ENCODE peak calls at places on chromosomes 1 and 21, in seven cellular contexts. S is CD8-positive, alpha-beta T cell; Y is spleen; O is sigmoid colon; P is kidney; I is astrocyte; Q is SK-N-SH. H is an unnamed sample.

GRCh38 chr1:64898107-64898861 is 68.1 kb downstream of the JAK1 start:
- DNase-seq in P (peak), Y (no peak), I (peak), S (peak), Q (no peak), O (peak), H (no peak)

GRCh38 chr21:43933146-43933673 is 68.2 kb downstream of the AGPAT3 start:
- DNase-seq in P (no peak), Q (no peak), I (no peak), O (no peak), Y (no peak), S (no peak), H (no peak)

GRCh38 chr1:172275478-172275877 is 145.0 kb upstream of the C1orf105 start:
- DNase-seq in P (no peak), I (no peak), Y (no peak), S (no peak), Q (no peak), O (no peak), H (no peak)

GRCh38 chr1:154810571-154810970 is 59.5 kb downstream of the KCNN3 start:
- DNase-seq in I (no peak), O (no peak), S (no peak), Y (no peak), Q (no peak), P (no peak), H (no peak)

GRCh38 chr1:117161887-117162286 is 40.3 kb upstream of the TRIM45 start:
- DNase-seq in Q (no peak), O (no peak), Y (no peak), P (no peak), I (no peak), S (no peak), H (no peak)

GRCh38 chr1:87100271-87100670 is 185.8 kb downstream of the HS2ST1 start:
- DNase-seq in I (no peak), O (no peak), S (no peak), Y (no peak), P (no peak), Q (no peak), H (no peak)

GRCh38 chr1:223312273-223312672 is 51.7 kb downstream of the SUSD4 start:
- DNase-seq in I (no peak), Q (no peak), P (no peak), S (no peak), O (no peak), Y (no peak), H (no peak)

GRCh38 chr1:3012511-3013291 is 8.6 kb upstream of the ACTRT2 start:
- DNase-seq in P (peak), O (peak), I (no peak), Y (peak), Q (peak), S (peak), H (peak)

GRCh38 chr1:223022641-223023473 is 120.2 kb downstream of the TLR5 start:
- DNase-seq in P (no peak), Y (no peak), S (no peak), I (no peak), Q (peak), O (no peak), H (peak)

GRCh38 chr1:173161510-173162221 is 45.5 kb downstream of the TNFSF4 start:
- DNase-seq in P (no peak), S (no peak), O (no peak), Q (no peak), Y (no peak), I (peak), H (no peak)

GRCh38 chr21:43283136-43283924 is 114.5 kb downstream of the CRYAA start:
- DNase-seq in P (peak), O (no peak), Q (no peak), S (no peak), I (no peak), Y (peak), H (no peak)

GRCh38 chr1:37666241-37666867 is 26.0 kb upstream of the CDCA8 start:
- DNase-seq in S (no peak), O (no peak), Q (no peak), I (no peak), P (no peak), Y (peak), H (no peak)

GRCh38 chr1:41816061-41816460 is 102.7 kb downstream of the HIVEP3 start:
- DNase-seq in Q (no peak), Y (no peak), I (no peak), P (no peak), S (no peak), O (no peak), H (no peak)

GRCh38 chr1:79041666-79042065 is 35.1 kb upstream of the ADGRL4 start:
- DNase-seq in I (peak), P (no peak), Y (no peak), S (no peak), Q (no peak), O (no peak), H (no peak)

GRCh38 chr1:26752519-26752918 is 35.2 kb upstream of the PIGV start:
- DNase-seq in Q (no peak), S (no peak), I (no peak), P (no peak), Y (no peak), O (no peak), H (no peak)

GRCh38 chr1:98761238-98761637 is 99.7 kb downstream of the SNX7 start:
- DNase-seq in Y (no peak), P (no peak), O (no peak), I (no peak), S (no peak), Q (no peak), H (peak)

GRCh38 chr1:245810789-245811337 is 656.1 kb downstream of the KIF26B start:
- DNase-seq in Y (no peak), I (no peak), P (no peak), O (no peak), S (no peak), Q (no peak), H (no peak)

GRCh38 chr1:46530791-46531409 is 20.5 kb downstream of the KNCN start:
- DNase-seq in I (no peak), P (no peak), S (no peak), O (no peak), Q (no peak), Y (no peak), H (no peak)

GRCh38 chr1:36411674-36412648 is 14.3 kb upstream of the LSM10 start:
- DNase-seq in P (no peak), O (no peak), I (peak), Y (no peak), Q (no peak), S (peak), H (no peak)

GRCh38 chr1:94125551-94126514 is 4.9 kb upstream of the ABCA4 start:
- DNase-seq in I (no peak), Y (no peak), O (no peak), S (no peak), Q (no peak), P (no peak), H (no peak)

GRCh38 chr21:37208741-37209225 is 58.4 kb downstream of the VPS26C start:
- DNase-seq in S (no peak), I (no peak), Y (no peak), Q (no peak), O (no peak), P (peak), H (no peak)

GRCh38 chr1:34113362-34113761 is 51.7 kb downstream of the CSMD2 start:
- DNase-seq in P (no peak), Q (no peak), Y (no peak), S (no peak), I (no peak), O (no peak), H (no peak)

GRCh38 chr1:162663589-162664030 is 31.3 kb downstream of the DDR2 start:
- DNase-seq in I (peak), S (no peak), O (peak), Y (no peak), P (no peak), Q (no peak), H (no peak)

GRCh38 chr1:219206350-219206749 is 32.7 kb downstream of the LYPLAL1 start:
- DNase-seq in I (no peak), Y (no peak), S (no peak), O (no peak), Q (peak), P (no peak), H (no peak)

GRCh38 chr1:108847464-108847863 is 9.4 kb downstream of the AKNAD1 start:
- DNase-seq in Y (no peak), I (no peak), Q (no peak), S (no peak), P (no peak), O (no peak), H (no peak)

GRCh38 chr21:25127007-25127406 is 480.3 kb downstream of the MRPL39 start:
- DNase-seq in Q (no peak), Y (no peak), S (no peak), P (no peak), O (no peak), I (no peak), H (no peak)

GRCh38 chr1:161676441-161676840 is 13.5 kb downstream of the FCGR2B start:
- DNase-seq in Y (no peak), S (no peak), Q (no peak), I (no peak), P (no peak), O (no peak), H (no peak)

GRCh38 chr1:87279966-87280535 is 48.6 kb upstream of the LMO4 start:
- DNase-seq in I (peak), S (no peak), O (no peak), Y (no peak), Q (no peak), P (no peak), H (no peak)

GRCh38 chr1:47618830-47619229 is 181.0 kb downstream of the FOXD2 start:
- DNase-seq in I (no peak), Y (no peak), S (peak), Q (no peak), O (no peak), P (no peak), H (no peak)

GRCh38 chr1:216726435-216726834 is 3.2 kb upstream of the ESRRG start:
- DNase-seq in S (no peak), Q (no peak), O (no peak), Y (no peak), I (no peak), P (no peak), H (no peak)

GRCh38 chr1:62625415-62625814 is 28.1 kb downstream of the ANGPTL3 start:
- DNase-seq in O (no peak), Q (no peak), P (no peak), Y (no peak), I (peak), S (no peak), H (no peak)

GRCh38 chr1:161164901-161165620 is 1.2 kb upstream of the PPOX start:
- DNase-seq in Q (no peak), Y (peak), O (no peak), S (no peak), I (no peak), P (peak), H (no peak)

GRCh38 chr1:16175610-16176553 is 20.0 kb upstream of the EPHA2 start:
- DNase-seq in O (peak), I (peak), P (peak), Q (peak), Y (no peak), S (no peak), H (no peak)

GRCh38 chr1:228081578-228082259 is 789 bp upstream of the ARF1 start:
- DNase-seq in I (no peak), O (no peak), Y (peak), P (no peak), Q (peak), S (no peak), H (no peak)

GRCh38 chr1:23420778-23421177 is 3.8 kb downstream of the TCEA3 start:
- DNase-seq in I (no peak), S (no peak), Q (no peak), O (no peak), P (no peak), Y (no peak), H (no peak)

GRCh38 chr1:77683836-77684148 is 1.3 kb upstream of the ZZZ3 start:
- DNase-seq in O (no peak), Q (no peak), I (no peak), P (no peak), Y (no peak), S (no peak), H (no peak)

GRCh38 chr1:179550753-179551682 is 24.7 kb downstream of the NPHS2 start:
- DNase-seq in Y (no peak), I (peak), Q (no peak), S (no peak), O (no peak), P (no peak), H (no peak)

GRCh38 chr21:14603202-14603601 is 57.1 kb upstream of the SAMSN1 start:
- DNase-seq in O (no peak), I (peak), Y (no peak), S (no peak), Q (no peak), P (no peak), H (no peak)

DNA sequence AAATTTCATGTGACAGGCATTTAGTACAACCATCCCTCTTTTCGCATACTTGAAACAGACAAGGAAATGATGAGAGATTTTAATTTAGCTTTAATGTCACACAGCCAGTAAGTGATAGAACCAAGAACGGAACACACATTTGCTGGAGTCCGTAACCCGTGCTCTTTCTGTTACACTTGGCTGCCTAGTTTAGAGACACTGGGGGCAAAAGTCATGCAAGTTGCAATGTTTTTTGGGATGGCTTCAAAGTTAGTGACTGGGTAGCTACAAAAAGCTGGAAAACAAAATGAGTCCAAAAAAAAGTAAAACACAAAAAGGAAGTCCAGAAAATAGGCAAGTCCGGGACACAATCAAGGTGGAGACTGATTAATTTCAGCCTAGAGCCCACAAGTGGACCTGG is 5.9 kb downstream of the NID1 start:
- DNase-seq in I (no peak), P (no peak), Q (no peak), Y (no peak), S (no peak), O (peak), H (no peak)
- H3K4me3 ChIP-seq in I (no peak), P (peak), Q (no peak), Y (peak), S (no peak), O (no peak), H (no peak)

GRCh38 chr1:199405634-199406196 is 621.8 kb upstream of the NR5A2 start:
- DNase-seq in I (no peak), S (no peak), P (no peak), Y (no peak), Q (peak), O (no peak), H (no peak)

GRCh38 chr1:199404976-199405375 is 622.5 kb upstream of the NR5A2 start:
- DNase-seq in I (peak), S (no peak), Y (no peak), O (no peak), P (no peak), Q (no peak), H (no peak)

GRCh38 chr1:199410462-199410861 is 617.0 kb upstream of the NR5A2 start:
- DNase-seq in P (no peak), I (no peak), S (no peak), Q (no peak), O (no peak), Y (no peak), H (no peak)
- H3K27ac ChIP-seq in P (no peak), I (no peak), S (no peak), Q (no peak), O (no peak), Y (no peak), H (no peak)

GRCh38 chr1:237799762-237800474 is 90.8 kb downstream of the ZP4 start:
- DNase-seq in S (peak), O (no peak), Q (peak), Y (no peak), I (no peak), P (peak), H (peak)
- TF ChIP-seq CTCF in S (no peak), O (no peak), Q (peak), Y (peak), I (peak), P (peak), H (peak)

GRCh38 chr1:8004113-8004802 is 21.9 kb downstream of the ERRFI1 start:
- DNase-seq in S (no peak), Q (no peak), O (no peak), Y (no peak), P (no peak), I (no peak), H (no peak)
- H3K4me3 ChIP-seq in S (no peak), Q (no peak), O (no peak), Y (no peak), P (no peak), I (no peak), H (no peak)

DNA sequence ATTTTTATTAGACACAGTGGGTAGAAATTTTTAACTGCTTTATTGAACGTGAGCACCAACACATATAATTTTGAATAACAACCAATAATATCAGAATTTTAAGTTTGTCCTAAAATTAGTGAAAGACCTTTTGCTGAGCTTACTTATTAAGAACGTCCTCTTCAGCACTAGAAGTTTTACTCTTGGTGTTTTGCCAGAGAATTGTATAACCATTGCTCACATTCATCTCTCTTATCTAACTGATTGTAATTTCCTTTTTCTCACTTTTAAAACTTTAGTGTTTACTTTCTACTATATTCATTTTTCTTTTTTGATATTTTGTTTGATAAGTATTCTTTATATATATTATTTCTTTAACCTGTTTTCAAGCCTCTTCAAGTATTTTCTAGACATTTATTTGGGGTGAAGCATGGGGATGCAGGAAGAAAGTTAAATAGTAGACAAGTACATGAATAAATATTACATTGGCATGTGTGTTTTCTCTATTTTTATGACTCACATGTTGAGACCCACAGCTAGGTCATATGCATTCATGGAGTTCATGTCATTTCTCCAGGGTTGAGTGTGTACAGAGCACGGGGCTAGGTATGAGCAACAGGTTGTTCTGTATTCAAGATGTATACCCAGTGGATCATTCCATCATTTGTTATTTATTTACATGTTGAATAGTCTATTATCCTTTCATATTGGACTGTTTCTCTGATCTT is 90.6 kb downstream of the ATP6V1G3 start:
- DNase-seq in Q (no peak), S (no peak), O (no peak), I (peak), P (no peak), Y (no peak), H (no peak)
- H3K27ac ChIP-seq in Q (no peak), S (no peak), O (no peak), I (no peak), P (no peak), Y (no peak), H (no peak)